ENCODE peak calls at places on chromosomes 3 and 15, in nine cellular contexts. O is WTC11; P is NCI-H774; X is RWPE2; N is stimulated activated CD4-positive, alpha-beta T cell treated with anti-CD3 and anti-CD28 coated beads, Interleukin-4, amount 100 ng/mL, for 24 hours; R is mesendoderm; W is C1 segment of cervical spinal cord; Y is pancreas; T is non-pigmented ciliary epithelial cell. S is an unnamed sample.
A peak's percentile ranks its signal among the peaks of the same experiment; 100 is the strongest.

GRCh38 chr3:187744169-187745151 is 808 bp downstream of the BCL6 start:
- DNase-seq in Y (peak; percentile 68), R (peak; percentile 72), O (peak; percentile 41), P (peak; percentile 50), N (peak; percentile 62), X (no peak), W (peak; percentile 68), T (no peak), S (peak; percentile 54)

GRCh38 chr3:177367783-177368182 is 170.5 kb upstream of the TBL1XR1 start:
- DNase-seq in R (no peak), N (no peak), O (no peak), Y (no peak), X (no peak), T (no peak), P (no peak), W (no peak), S (no peak)

GRCh38 chr15:77851086-77851485 is 218.4 kb upstream of the LINGO1 start:
- DNase-seq in N (no peak), O (no peak), W (no peak), R (no peak), T (no peak), Y (no peak), X (no peak), P (no peak), S (no peak)

GRCh38 chr3:11845661-11846060 is 1.0 kb downstream of the TAMM41 start:
- DNase-seq in X (no peak), N (peak; percentile 6), T (no peak), P (no peak), R (no peak), O (no peak), Y (no peak), W (no peak), S (no peak)

GRCh38 chr15:100559330-100559729 is 30.6 kb upstream of the CERS3 start:
- DNase-seq in O (no peak), T (peak; percentile 5), P (no peak), W (no peak), N (no peak), X (no peak), Y (no peak), R (no peak), S (no peak)

GRCh38 chr15:73818308-73818985 is 54.9 kb upstream of the TBC1D21 start:
- DNase-seq in O (no peak), N (no peak), Y (no peak), T (no peak), R (no peak), X (no peak), W (no peak), P (no peak), S (no peak)

GRCh38 chr3:126984391-126985142 is 1.7 kb downstream of the PLXNA1 start:
- DNase-seq in X (no peak), W (no peak), N (no peak), O (no peak), R (no peak), T (no peak), Y (peak; percentile 75), P (no peak), S (no peak)

GRCh38 chr3:71962561-71963240 is 177.8 kb upstream of the PROK2 start:
- DNase-seq in Y (no peak), T (no peak), W (no peak), O (no peak), P (no peak), N (no peak), X (no peak), R (peak; percentile 64), S (no peak)

GRCh38 chr3:181700168-181701087 is 11.3 kb upstream of the SOX2 start:
- DNase-seq in W (no peak), X (no peak), T (peak; percentile 26), P (peak; percentile 92), O (peak; percentile 78), R (peak; percentile 86), Y (no peak), N (peak; percentile 27), S (peak; percentile 92)

GRCh38 chr15:46365612-46366011 is 730.8 kb downstream of the SQOR start:
- DNase-seq in P (no peak), W (no peak), O (no peak), R (no peak), N (no peak), X (no peak), Y (no peak), T (peak; percentile 14), S (no peak)

GRCh38 chr3:30308131-30308530 is 298.3 kb upstream of the TGFBR2 start:
- DNase-seq in O (no peak), N (no peak), Y (no peak), W (no peak), X (no peak), T (no peak), P (no peak), R (no peak), S (no peak)

GRCh38 chr15:79994651-79995050 is 23.7 kb upstream of the BCL2A1 start:
- DNase-seq in P (no peak), O (no peak), Y (no peak), R (peak; percentile 42), W (no peak), N (no peak), X (no peak), T (peak; percentile 19), S (no peak)

GRCh38 chr3:38613426-38613825 is 36.1 kb downstream of the SCN5A start:
- DNase-seq in N (no peak), X (no peak), P (no peak), O (no peak), T (no peak), R (no peak), Y (no peak), W (no peak), S (no peak)

GRCh38 chr15:74781673-74782595 is at the start of gene CSK:
- DNase-seq in W (peak; percentile 72), X (peak; percentile 70), P (peak; percentile 64), N (peak; percentile 73), O (peak; percentile 58), Y (peak; percentile 87), T (no peak), R (peak; percentile 69), S (peak; percentile 67)

GRCh38 chr3:14455571-14456317 is 53.3 kb downstream of the SLC6A6 start:
- DNase-seq in W (no peak), Y (peak; percentile 80), N (no peak), P (no peak), R (no peak), O (no peak), T (no peak), X (no peak), S (no peak)

GRCh38 chr3:174035317-174035886 is 637.9 kb downstream of the NLGN1 start:
- DNase-seq in X (no peak), N (no peak), P (no peak), O (no peak), T (peak; percentile 2), W (no peak), R (peak; percentile 22), Y (no peak), S (no peak)

GRCh38 chr3:159260049-159260662 is 458.3 kb downstream of the MFSD1 start:
- DNase-seq in O (peak; percentile 31), X (no peak), P (peak; percentile 56), Y (no peak), T (peak; percentile 59), N (peak; percentile 29), W (peak; percentile 2), R (peak; percentile 73), S (peak; percentile 80)

GRCh38 chr15:61715082-61715481 is 345.2 kb downstream of the VPS13C start:
- DNase-seq in T (peak; percentile 5), Y (no peak), O (no peak), X (no peak), W (no peak), N (no peak), P (peak; percentile 54), R (no peak), S (no peak)

GRCh38 chr3:73404450-73404849 is 220.3 kb downstream of the PDZRN3 start:
- DNase-seq in W (no peak), N (no peak), X (no peak), P (no peak), O (no peak), Y (no peak), T (no peak), R (peak; percentile 43), S (peak; percentile 30)

GRCh38 chr3:94775746-94776145 is 712.9 kb downstream of the NSUN3 start:
- DNase-seq in W (no peak), Y (no peak), R (no peak), T (no peak), O (no peak), P (no peak), X (no peak), N (no peak), S (no peak)

GRCh38 chr3:193372783-193373182 is 5.8 kb downstream of the ATP13A5 start:
- DNase-seq in X (no peak), R (no peak), T (no peak), O (no peak), P (no peak), Y (no peak), N (no peak), W (no peak), S (no peak)

GRCh38 chr3:127734754-127735473 is 62.2 kb downstream of the ABTB1 start:
- DNase-seq in P (no peak), R (peak; percentile 90), T (peak; percentile 95), W (peak; percentile 22), Y (no peak), N (no peak), O (no peak), X (peak; percentile 63), S (no peak)

GRCh38 chr3:2628117-2628516 is 482.1 kb downstream of the IL5RA start:
- DNase-seq in N (no peak), W (no peak), O (no peak), T (no peak), Y (no peak), X (no peak), R (peak; percentile 27), P (no peak), S (peak; percentile 5)

GRCh38 chr15:67178569-67179210 is 75.8 kb downstream of the AAGAB start:
- DNase-seq in X (peak; percentile 81), P (no peak), T (peak; percentile 97), R (peak; percentile 94), Y (no peak), W (no peak), O (no peak), N (no peak), S (no peak)

GRCh38 chr15:33226559-33227181 is 32.2 kb upstream of the FMN1 start:
- DNase-seq in O (peak; percentile 25), T (no peak), X (no peak), Y (no peak), W (no peak), N (peak; percentile 74), P (peak; percentile 58), R (peak; percentile 77), S (peak; percentile 73)

GRCh38 chr3:117919611-117920010 is 1115.0 kb downstream of the IGSF11 start:
- DNase-seq in P (no peak), T (no peak), N (no peak), X (no peak), W (no peak), R (no peak), Y (no peak), O (no peak), S (no peak)

GRCh38 chr15:85570331-85570730 is 189.9 kb downstream of the AKAP13 start:
- DNase-seq in Y (no peak), R (no peak), T (no peak), P (no peak), W (no peak), N (no peak), O (no peak), X (no peak), S (no peak)

S was measured in GM23338.